ENCODE peak calls at places on chromosomes 3 and 15, in seven cellular contexts. M is esophagus muscularis mucosa; S is epithelial cell of proximal tubule; A is tibial artery; F is activated CD8-positive, alpha-beta T cell treated with anti-CD3 and anti-CD28 coated beads for 36 hours; K is B cell; D is PC-3. C is an unnamed sample.

GRCh38 chr15:56032366-56032765 is 39.0 kb upstream of the NEDD4 start:
- DNase-seq in K (no peak), D (no peak), S (no peak), F (no peak), M (peak), A (no peak), C (no peak)

GRCh38 chr15:68743256-68743655 is 77.4 kb downstream of the ANP32A start:
- DNase-seq in D (no peak), K (no peak), M (no peak), S (no peak), F (no peak), A (no peak), C (no peak)

GRCh38 chr15:71971905-71972304 is 146.0 kb downstream of the MYO9A start:
- DNase-seq in S (no peak), A (no peak), F (no peak), M (no peak), D (peak), K (no peak), C (no peak)

GRCh38 chr3:95923496-95924210 is 890.7 kb upstream of the EPHA6 start:
- DNase-seq in D (peak), S (peak), A (no peak), K (no peak), M (no peak), F (peak), C (no peak)

GRCh38 chr15:56215769-56216168 is 27.9 kb downstream of the RFX7 start:
- DNase-seq in S (no peak), F (no peak), A (no peak), K (no peak), M (no peak), D (no peak), C (no peak)

GRCh38 chr3:184443364-184443763 is 63.5 kb downstream of the CHRD start:
- DNase-seq in A (no peak), M (peak), S (no peak), K (no peak), D (peak), F (no peak), C (no peak)

GRCh38 chr3:11010406-11011165 is 18.0 kb downstream of the SLC6A1 start:
- DNase-seq in M (no peak), A (no peak), D (no peak), S (no peak), K (no peak), F (no peak), C (no peak)

GRCh38 chr3:30691249-30691880 is 85.0 kb downstream of the TGFBR2 start:
- DNase-seq in D (no peak), S (no peak), F (no peak), A (no peak), M (no peak), K (no peak), C (no peak)

GRCh38 chr3:141405025-141405424 is 36.7 kb downstream of the ZBTB38 start:
- DNase-seq in F (no peak), K (no peak), D (peak), M (no peak), S (no peak), A (no peak), C (no peak)

GRCh38 chr3:184820525-184820924 is 8.6 kb downstream of the VPS8 start:
- DNase-seq in M (no peak), D (no peak), A (no peak), S (no peak), K (no peak), F (no peak), C (no peak)

GRCh38 chr3:16516695-16517481 is 3.4 kb upstream of the RFTN1 start:
- DNase-seq in K (no peak), D (peak), F (peak), A (no peak), M (no peak), S (no peak), C (peak)
- TF ChIP-seq CTCF in K (no peak), D (peak), F (no peak), A (peak), M (peak), S (peak), C (no peak)

GRCh38 chr15:32657198-32657886 is 15.8 kb downstream of the SCG5 start:
- DNase-seq in A (no peak), D (peak), F (peak), S (no peak), M (peak), K (no peak), C (peak)
- TF ChIP-seq CTCF in A (no peak), D (peak), F (no peak), S (peak), M (peak), K (no peak), C (no peak)

DNA sequence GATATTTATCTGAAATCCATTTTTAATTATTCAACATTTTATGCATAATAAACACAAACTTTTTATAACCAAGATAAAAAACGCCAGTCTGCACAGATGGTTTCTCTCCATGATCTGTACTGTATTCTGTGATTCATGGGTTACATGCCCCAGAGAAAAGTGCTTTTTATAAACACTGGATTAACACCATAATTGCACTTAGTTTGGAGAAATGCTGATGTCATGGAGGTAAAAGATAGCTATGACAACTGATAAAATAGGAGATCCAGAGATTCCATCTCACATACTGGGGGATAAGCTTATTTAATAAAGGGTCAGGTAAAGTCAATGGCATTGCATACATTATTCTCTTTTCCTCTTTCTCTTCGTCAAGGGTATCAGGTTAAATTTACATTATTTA is 1460.4 kb upstream of the ALCAM start:
- DNase-seq in K (no peak), A (no peak), S (no peak), F (no peak), D (no peak), M (no peak), C (no peak)
- TF ChIP-seq CTCF in K (no peak), A (no peak), S (no peak), F (no peak), D (no peak), M (no peak), C (no peak)

GRCh38 chr15:40743466-40743865 is 11.6 kb downstream of the RMDN3 start:
- DNase-seq in S (no peak), F (no peak), A (no peak), D (no peak), K (no peak), M (no peak), C (no peak)

GRCh38 chr15:40739042-40739441 is 16.0 kb downstream of the RMDN3 start:
- DNase-seq in D (no peak), F (no peak), M (no peak), K (no peak), S (no peak), A (no peak), C (no peak)

GRCh38 chr15:40737048-40737447 is 18.0 kb downstream of the RMDN3 start:
- DNase-seq in A (no peak), K (no peak), D (peak), M (no peak), F (no peak), S (no peak), C (no peak)

GRCh38 chr15:40736575-40736974 is 18.5 kb downstream of the RMDN3 start:
- DNase-seq in D (peak), F (no peak), M (no peak), A (no peak), S (no peak), K (no peak), C (no peak)

GRCh38 chr15:40739854-40740253 is 15.2 kb downstream of the RMDN3 start:
- DNase-seq in K (no peak), S (no peak), D (no peak), M (no peak), A (no peak), F (no peak), C (no peak)
- TF ChIP-seq CTCF in K (no peak), S (peak), D (peak), M (no peak), A (no peak), F (no peak), C (no peak)

GRCh38 chr15:37888356-37888755 is 46.1 kb upstream of the TMCO5A start:
- DNase-seq in A (no peak), K (no peak), S (no peak), D (no peak), M (no peak), F (no peak), C (no peak)

GRCh38 chr15:37893309-37893708 is 41.1 kb upstream of the TMCO5A start:
- DNase-seq in S (no peak), F (no peak), K (no peak), A (no peak), M (no peak), D (no peak), C (no peak)

GRCh38 chr15:37891754-37892368 is 42.6 kb upstream of the TMCO5A start:
- DNase-seq in F (no peak), D (peak), A (no peak), K (no peak), M (no peak), S (no peak), C (peak)
- TF ChIP-seq CTCF in F (peak), D (peak), A (peak), K (peak), M (peak), S (peak), C (peak)

C was measured in GM20000.